ENCODE peak calls at places on chromosomes 5 and 9, in eight cellular contexts. P is SHP77; A is H7; K is NCI-H1092 treated with DMSO at 0.1 percent for 48 hours; W is stimulated activated CD8-positive, alpha-beta memory T cell treated with anti-CD3 and anti-CD28 coated beads, Interleukin-2, amount 100 ng/mL, for 48 hours; O is posterior cingulate gyrus; T is stimulated activated CD4-positive, alpha-beta T cell treated with anti-CD3 and anti-CD28 coated beads, Interleukin-4, amount 100 ng/mL, for 4 hours; C is type B pancreatic cell. S is an unnamed sample.

GRCh38 chr5:69048233-69048632 is 45.6 kb upstream of the SLC30A5 start:
- DNase-seq in P (no peak), A (no peak), K (no peak), W (no peak), O (no peak), T (no peak), C (no peak), S (no peak)

GRCh38 chr5:65876970-65877369 is 49.4 kb upstream of the ERBIN start:
- DNase-seq in P (no peak), A (no peak), K (no peak), W (no peak), O (no peak), T (no peak), C (no peak), S (no peak)

GRCh38 chr5:67222243-67223033 is 25.8 kb upstream of the CD180 start:
- DNase-seq in P (no peak), A (no peak), K (no peak), W (no peak), O (no peak), T (no peak), C (no peak), S (no peak)

GRCh38 chr5:131379723-131380122 is 115.9 kb downstream of the CDC42SE2 start:
- DNase-seq in P (no peak), A (no peak), K (no peak), W (no peak), O (no peak), T (peak), C (no peak), S (peak)

GRCh38 chr5:101915559-101915958 is 380.5 kb downstream of the SLCO4C1 start:
- DNase-seq in P (peak), A (no peak), K (no peak), W (no peak), O (no peak), T (no peak), C (no peak), S (no peak)

GRCh38 chr5:178180141-178180863 is 6.9 kb downstream of the GMCL2 start:
- DNase-seq in P (no peak), A (peak), K (no peak), W (no peak), O (no peak), T (no peak), C (no peak), S (no peak)

GRCh38 chr9:7094052-7094451 is 336.3 kb downstream of the KDM4C start:
- DNase-seq in P (no peak), A (peak), K (peak), W (no peak), O (no peak), T (no peak), C (no peak), S (no peak)

GRCh38 chr5:33364406-33364805 is 76.4 kb upstream of the TARS1 start:
- DNase-seq in P (no peak), A (no peak), K (no peak), W (no peak), O (no peak), T (no peak), C (no peak), S (no peak)

GRCh38 chr5:64632251-64632650 is 58.1 kb upstream of the SHISAL2B start:
- DNase-seq in P (peak), A (no peak), K (peak), W (no peak), O (no peak), T (no peak), C (no peak), S (no peak)

GRCh38 chr5:142748568-142749249 is 21.5 kb upstream of the ARHGAP26 start:
- DNase-seq in P (no peak), A (peak), K (peak), W (peak), O (peak), T (peak), C (no peak), S (peak)

GRCh38 chr9:90442738-90443137 is 199.9 kb downstream of the DIRAS2 start:
- DNase-seq in P (no peak), A (no peak), K (no peak), W (no peak), O (no peak), T (no peak), C (no peak), S (no peak)

GRCh38 chr9:14865206-14865605 is 45.0 kb downstream of the FREM1 start:
- DNase-seq in P (no peak), A (no peak), K (peak), W (no peak), O (no peak), T (no peak), C (no peak), S (no peak)

GRCh38 chr9:120344230-120344629 is 235.7 kb downstream of the CDK5RAP2 start:
- DNase-seq in P (no peak), A (no peak), K (no peak), W (no peak), O (no peak), T (no peak), C (no peak), S (no peak)

S was measured in activated B cell treated with CpG ODN at 0.5 μM for 24 hours.